ENCODE peak calls at places on chromosomes 7 and 10, in eight cellular contexts. Z, W, E, P, L, A, C and K are unnamed samples.

GRCh38 chr10:62237506-62237905 is 31.1 kb downstream of the RTKN2 start:
- DNase-seq in Z (no peak), W (no peak), E (no peak), P (no peak), L (no peak), A (no peak), C (no peak), K (no peak)

GRCh38 chr10:48779077-48779476 is 94.4 kb downstream of the WDFY4 start:
- DNase-seq in Z (no peak), W (no peak), E (no peak), P (no peak), L (no peak), A (no peak), C (no peak), K (no peak)

GRCh38 chr7:139813689-139814088 is 15.4 kb upstream of the TBXAS1 start:
- DNase-seq in Z (no peak), W (no peak), E (no peak), P (no peak), L (no peak), A (no peak), C (no peak), K (no peak)

GRCh38 chr10:128022216-128023196 is 103.7 kb downstream of the MKI67 start:
- DNase-seq in Z (peak; percentile 28), W (no peak), E (no peak), P (no peak), L (no peak), A (no peak), C (no peak), K (no peak)

GRCh38 chr10:48526371-48526821 is 78.5 kb downstream of the ARHGAP22 start:
- DNase-seq in Z (no peak), W (peak; percentile 46), E (no peak), P (no peak), L (peak; percentile 91), A (no peak), C (no peak), K (no peak)

GRCh38 chr10:84196941-84197340 is 2.6 kb downstream of the CDHR1 start:
- DNase-seq in Z (no peak), W (no peak), E (no peak), P (no peak), L (no peak), A (no peak), C (no peak), K (no peak)

GRCh38 chr10:6667679-6668270 is 87.7 kb upstream of the PRKCQ start:
- DNase-seq in Z (no peak), W (peak; percentile 24), E (peak; percentile 34), P (no peak), L (no peak), A (no peak), C (peak; percentile 22), K (no peak)

GRCh38 chr10:58662314-58662713 is 149.6 kb downstream of the BICC1 start:
- DNase-seq in Z (no peak), W (peak; percentile 86), E (no peak), P (no peak), L (peak; percentile 65), A (no peak), C (no peak), K (no peak)

GRCh38 chr10:86583983-86584382 is 62.4 kb upstream of the WAPL start:
- DNase-seq in Z (no peak), W (no peak), E (peak; percentile 55), P (no peak), L (no peak), A (no peak), C (peak; percentile 7), K (no peak)

GRCh38 chr7:141700848-141701371 is 1.1 kb downstream of the DENND11 start:
- DNase-seq in Z (no peak), W (no peak), E (no peak), P (no peak), L (no peak), A (peak; percentile 0), C (no peak), K (no peak)

GRCh38 chr7:75010036-75010435 is 45.5 kb downstream of the CASTOR2 start:
- DNase-seq in Z (no peak), W (no peak), E (no peak), P (no peak), L (no peak), A (no peak), C (no peak), K (no peak)

GRCh38 chr7:122143751-122144711 is at the start of gene AASS:
- DNase-seq in Z (peak; percentile 74), W (peak; percentile 97), E (peak; percentile 97), P (peak; percentile 75), L (peak; percentile 67), A (peak; percentile 58), C (peak; percentile 76), K (peak; percentile 91)

GRCh38 chr7:69596723-69597277 is 1.5 kb upstream of the AUTS2 start:
- DNase-seq in Z (no peak), W (no peak), E (no peak), P (no peak), L (no peak), A (no peak), C (no peak), K (no peak)

GRCh38 chr10:122639801-122640200 is 59.8 kb downstream of the C10orf120 start:
- DNase-seq in Z (peak; percentile 11), W (no peak), E (no peak), P (no peak), L (no peak), A (no peak), C (no peak), K (no peak)

GRCh38 chr7:17524746-17525145 is 226.3 kb downstream of the AHR start:
- DNase-seq in Z (no peak), W (no peak), E (no peak), P (no peak), L (no peak), A (no peak), C (no peak), K (no peak)